ENCODE peak calls at places on chromosomes 1 and 21, in four cellular contexts. One of them, this sample, is unnamed.
A peak's percentile ranks its signal among the peaks of the same experiment; 100 is the strongest.

GRCh38 chr1:48556161-48556850 is 84.3 kb upstream of the SPATA6 start:
- DNase-seq in stomach: no peak
- DNase-seq in fibroblast of mammary gland: no peak
- DNase-seq in cardiac muscle cell: no peak
- DNase-seq in this sample: no peak

GRCh38 chr1:61253059-61253735 is 170.8 kb downstream of the NFIA start:
- DNase-seq in fibroblast of mammary gland: peak; percentile 80
- DNase-seq in cardiac muscle cell: peak; percentile 70
- DNase-seq in stomach: peak; percentile 76
- DNase-seq in this sample: peak; percentile 89

GRCh38 chr1:29682918-29683314 is 446.6 kb downstream of the PTPRU start:
- DNase-seq in fibroblast of mammary gland: no peak
- DNase-seq in stomach: peak; percentile 46
- DNase-seq in cardiac muscle cell: peak; percentile 50
- DNase-seq in this sample: no peak

GRCh38 chr1:29455781-29456180 is 219.5 kb downstream of the PTPRU start:
- DNase-seq in stomach: no peak
- DNase-seq in fibroblast of mammary gland: no peak
- DNase-seq in cardiac muscle cell: no peak
- DNase-seq in this sample: no peak

GRCh38 chr1:32246888-32247273 is at the start of gene FAM167B:
- DNase-seq in fibroblast of mammary gland: peak; percentile 82
- DNase-seq in stomach: no peak
- DNase-seq in cardiac muscle cell: no peak
- DNase-seq in this sample: peak; percentile 61

GRCh38 chr1:17569200-17570139 is 30.0 kb downstream of the ARHGEF10L start:
- DNase-seq in cardiac muscle cell: peak; percentile 19
- DNase-seq in stomach: peak; percentile 70
- DNase-seq in fibroblast of mammary gland: peak; percentile 91
- DNase-seq in this sample: peak; percentile 81

GRCh38 chr1:89524369-89525168 is at the start of gene LRRC8B:
- DNase-seq in cardiac muscle cell: peak; percentile 91
- DNase-seq in stomach: peak; percentile 92
- DNase-seq in fibroblast of mammary gland: peak; percentile 79
- DNase-seq in this sample: peak; percentile 95

GRCh38 chr21:41707231-41707988 is 59.4 kb downstream of the RIPK4 start:
- DNase-seq in cardiac muscle cell: no peak
- DNase-seq in stomach: no peak
- DNase-seq in fibroblast of mammary gland: no peak
- DNase-seq in this sample: peak; percentile 53

GRCh38 chr1:204742676-204743075 is 57.1 kb upstream of the LRRN2 start:
- DNase-seq in stomach: no peak
- DNase-seq in fibroblast of mammary gland: no peak
- DNase-seq in cardiac muscle cell: no peak
- DNase-seq in this sample: no peak

GRCh38 chr1:191530928-191531327 is 627.3 kb upstream of the RGS18 start:
- DNase-seq in fibroblast of mammary gland: no peak
- DNase-seq in stomach: no peak
- DNase-seq in cardiac muscle cell: no peak
- DNase-seq in this sample: no peak

GRCh38 chr1:201882665-201883132 is 6.0 kb upstream of the SHISA4 start:
- DNase-seq in stomach: no peak
- DNase-seq in cardiac muscle cell: no peak
- DNase-seq in fibroblast of mammary gland: peak; percentile 85
- DNase-seq in this sample: no peak

GRCh38 chr21:15943009-15943666 is 213.4 kb downstream of the USP25 start:
- DNase-seq in fibroblast of mammary gland: peak; percentile 64
- DNase-seq in stomach: no peak
- DNase-seq in cardiac muscle cell: no peak
- DNase-seq in this sample: no peak

GRCh38 chr1:158140871-158141270 is 39.8 kb upstream of the CD1D start:
- DNase-seq in cardiac muscle cell: peak; percentile 26
- DNase-seq in stomach: no peak
- DNase-seq in fibroblast of mammary gland: no peak
- DNase-seq in this sample: no peak

GRCh38 chr1:247209306-247209900 is 37.6 kb upstream of the ZNF124 start:
- DNase-seq in cardiac muscle cell: no peak
- DNase-seq in stomach: no peak
- DNase-seq in fibroblast of mammary gland: no peak
- DNase-seq in this sample: no peak

GRCh38 chr1:31208361-31208945 is 31.2 kb downstream of the NKAIN1 start:
- DNase-seq in cardiac muscle cell: no peak
- DNase-seq in fibroblast of mammary gland: no peak
- DNase-seq in stomach: no peak
- DNase-seq in this sample: no peak

GRCh38 chr1:226406401-226406881 is 1.5 kb downstream of the PARP1 start:
- DNase-seq in cardiac muscle cell: no peak
- DNase-seq in stomach: no peak
- DNase-seq in fibroblast of mammary gland: peak; percentile 29
- DNase-seq in this sample: no peak

GRCh38 chr1:152907686-152908601 is at the start of gene IVL:
- DNase-seq in cardiac muscle cell: no peak
- DNase-seq in fibroblast of mammary gland: no peak
- DNase-seq in stomach: no peak
- DNase-seq in this sample: no peak

GRCh38 chr1:85339671-85340399 is 63.4 kb upstream of the BCL10 start:
- DNase-seq in stomach: no peak
- DNase-seq in fibroblast of mammary gland: no peak
- DNase-seq in cardiac muscle cell: no peak
- DNase-seq in this sample: no peak

GRCh38 chr1:162276493-162276892 is 100.2 kb downstream of the SPATA46 start:
- DNase-seq in cardiac muscle cell: peak; percentile 38
- DNase-seq in fibroblast of mammary gland: peak; percentile 54
- DNase-seq in stomach: no peak
- DNase-seq in this sample: no peak

GRCh38 chr1:109268431-109269211 is 14.3 kb downstream of the PSRC1 start:
- DNase-seq in cardiac muscle cell: no peak
- DNase-seq in fibroblast of mammary gland: no peak
- DNase-seq in stomach: no peak
- DNase-seq in this sample: no peak

GRCh38 chr1:158999301-159000069 is 10.2 kb upstream of the IFI16 start:
- DNase-seq in cardiac muscle cell: peak; percentile 89
- DNase-seq in fibroblast of mammary gland: peak; percentile 96
- DNase-seq in stomach: no peak
- DNase-seq in this sample: peak; percentile 67

GRCh38 chr1:235277709-235278108 is 50.3 kb downstream of the ARID4B start:
- DNase-seq in fibroblast of mammary gland: no peak
- DNase-seq in stomach: no peak
- DNase-seq in cardiac muscle cell: no peak
- DNase-seq in this sample: no peak

GRCh38 chr1:43913051-43913501 is 20.5 kb upstream of the ARTN start:
- DNase-seq in cardiac muscle cell: no peak
- DNase-seq in fibroblast of mammary gland: no peak
- DNase-seq in stomach: no peak
- DNase-seq in this sample: peak; percentile 33

GRCh38 chr1:200896571-200897187 is 2.0 kb downstream of the INAVA start:
- DNase-seq in stomach: peak; percentile 78
- DNase-seq in cardiac muscle cell: no peak
- DNase-seq in fibroblast of mammary gland: peak; percentile 22
- DNase-seq in this sample: peak; percentile 95

GRCh38 chr1:44089371-44090070 is 29.1 kb upstream of the KLF17 start:
- DNase-seq in fibroblast of mammary gland: peak; percentile 22
- DNase-seq in cardiac muscle cell: peak; percentile 60
- DNase-seq in stomach: no peak
- DNase-seq in this sample: no peak

GRCh38 chr1:159869173-159869572 is 6.7 kb upstream of the VSIG8 start:
- DNase-seq in cardiac muscle cell: no peak
- DNase-seq in fibroblast of mammary gland: peak; percentile 86
- DNase-seq in stomach: no peak
- DNase-seq in this sample: no peak

GRCh38 chr1:14968251-14968812 is 185.2 kb upstream of the TMEM51 start:
- DNase-seq in cardiac muscle cell: no peak
- DNase-seq in fibroblast of mammary gland: peak; percentile 87
- DNase-seq in stomach: no peak
- DNase-seq in this sample: no peak

GRCh38 chr1:15098366-15099125 is 55.0 kb upstream of the TMEM51 start:
- DNase-seq in cardiac muscle cell: no peak
- DNase-seq in fibroblast of mammary gland: no peak
- DNase-seq in stomach: no peak
- DNase-seq in this sample: no peak

GRCh38 chr1:230073371-230074035 is 6.5 kb downstream of the GALNT2 start:
- DNase-seq in fibroblast of mammary gland: peak; percentile 78
- DNase-seq in stomach: no peak
- DNase-seq in cardiac muscle cell: no peak
- DNase-seq in this sample: no peak

GRCh38 chr1:86201321-86201720 is 44.7 kb upstream of the COL24A1 start:
- DNase-seq in fibroblast of mammary gland: no peak
- DNase-seq in cardiac muscle cell: no peak
- DNase-seq in stomach: no peak
- DNase-seq in this sample: no peak

GRCh38 chr1:44019398-44020044 is 11.7 kb downstream of the SLC6A9 start:
- DNase-seq in fibroblast of mammary gland: no peak
- DNase-seq in cardiac muscle cell: no peak
- DNase-seq in stomach: no peak
- DNase-seq in this sample: no peak

GRCh38 chr1:200206340-200206739 is 178.8 kb downstream of the NR5A2 start:
- DNase-seq in cardiac muscle cell: no peak
- DNase-seq in stomach: no peak
- DNase-seq in fibroblast of mammary gland: peak; percentile 81
- DNase-seq in this sample: no peak

GRCh38 chr1:35886606-35887431 is 3.8 kb downstream of the AGO1 start:
- DNase-seq in stomach: no peak
- DNase-seq in fibroblast of mammary gland: no peak
- DNase-seq in cardiac muscle cell: peak; percentile 38
- DNase-seq in this sample: no peak

GRCh38 chr1:27993241-27993640 is 33.5 kb downstream of the XKR8 start:
- DNase-seq in fibroblast of mammary gland: no peak
- DNase-seq in stomach: no peak
- DNase-seq in cardiac muscle cell: no peak
- DNase-seq in this sample: no peak

GRCh38 chr1:12075195-12076114 is 12.4 kb downstream of the TNFRSF8 start:
- DNase-seq in stomach: no peak
- DNase-seq in fibroblast of mammary gland: peak; percentile 88
- DNase-seq in cardiac muscle cell: peak; percentile 20
- DNase-seq in this sample: no peak

GRCh38 chr1:232016636-232017035 is 390.0 kb downstream of the DISC1 start:
- DNase-seq in fibroblast of mammary gland: no peak
- DNase-seq in cardiac muscle cell: no peak
- DNase-seq in stomach: no peak
- DNase-seq in this sample: no peak

GRCh38 chr21:32727478-32727727 is 410 bp downstream of the SYNJ1 start:
- DNase-seq in stomach: peak; percentile 30
- DNase-seq in cardiac muscle cell: no peak
- DNase-seq in fibroblast of mammary gland: no peak
- DNase-seq in this sample: no peak

GRCh38 chr21:32726742-32727477 is 903 bp downstream of the SYNJ1 start:
- DNase-seq in fibroblast of mammary gland: peak; percentile 28
- DNase-seq in cardiac muscle cell: peak; percentile 49
- DNase-seq in stomach: no peak
- DNase-seq in this sample: peak; percentile 53

GRCh38 chr21:32732544-32732943 is 4.7 kb upstream of the SYNJ1 start:
- DNase-seq in cardiac muscle cell: no peak
- DNase-seq in fibroblast of mammary gland: no peak
- DNase-seq in stomach: no peak
- DNase-seq in this sample: no peak

GRCh38 chr21:32728455-32729237 is 833 bp upstream of the SYNJ1 start:
- DNase-seq in fibroblast of mammary gland: no peak
- DNase-seq in cardiac muscle cell: no peak
- DNase-seq in stomach: no peak
- DNase-seq in this sample: no peak

DNA sequence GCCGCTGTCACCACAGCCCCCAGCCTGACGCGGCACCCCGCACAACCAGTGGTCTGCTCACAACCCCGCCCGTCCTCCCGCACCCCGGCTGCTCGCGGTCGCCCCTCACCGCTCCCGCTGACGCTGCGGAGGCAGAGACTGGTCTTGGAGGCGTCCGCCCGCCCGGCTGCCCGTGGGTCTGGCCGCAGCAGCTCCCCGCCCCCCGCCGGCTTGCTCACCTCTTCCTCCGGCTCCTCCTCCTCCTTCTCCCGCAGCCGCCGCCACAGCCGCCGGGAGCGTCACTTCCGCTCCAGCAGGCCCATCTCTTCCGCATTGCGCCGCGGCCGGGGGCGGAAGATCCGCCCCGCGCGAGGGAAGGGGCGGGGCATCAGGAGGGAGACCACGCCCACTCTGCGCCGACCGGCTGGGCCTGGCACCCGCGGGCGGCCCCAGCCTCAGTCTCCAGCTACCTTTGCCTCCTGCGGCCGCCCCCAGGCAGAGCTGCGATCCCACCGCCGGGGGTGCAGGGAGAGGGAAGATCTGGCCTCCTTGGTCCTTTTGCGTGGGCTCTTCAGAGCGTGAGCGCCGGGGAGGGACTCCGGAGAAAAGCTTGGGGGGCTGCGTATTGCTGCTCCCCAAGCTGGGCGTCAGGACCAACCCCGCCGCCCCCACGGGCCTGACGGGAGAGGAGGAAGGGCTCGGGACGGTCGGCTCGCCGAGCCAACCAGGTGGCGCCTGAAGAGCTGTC is at the start of gene SYNJ1:
- DNase-seq in fibroblast of mammary gland: peak; percentile 87
- DNase-seq in cardiac muscle cell: peak; percentile 97
- DNase-seq in stomach: peak; percentile 96
- DNase-seq in this sample: peak; percentile 95
- TF ChIP-seq CTCF in fibroblast of mammary gland: no peak
- TF ChIP-seq CTCF in cardiac muscle cell: no peak
- TF ChIP-seq CTCF in stomach: no peak
- TF ChIP-seq CTCF in this sample: no peak

DNA sequence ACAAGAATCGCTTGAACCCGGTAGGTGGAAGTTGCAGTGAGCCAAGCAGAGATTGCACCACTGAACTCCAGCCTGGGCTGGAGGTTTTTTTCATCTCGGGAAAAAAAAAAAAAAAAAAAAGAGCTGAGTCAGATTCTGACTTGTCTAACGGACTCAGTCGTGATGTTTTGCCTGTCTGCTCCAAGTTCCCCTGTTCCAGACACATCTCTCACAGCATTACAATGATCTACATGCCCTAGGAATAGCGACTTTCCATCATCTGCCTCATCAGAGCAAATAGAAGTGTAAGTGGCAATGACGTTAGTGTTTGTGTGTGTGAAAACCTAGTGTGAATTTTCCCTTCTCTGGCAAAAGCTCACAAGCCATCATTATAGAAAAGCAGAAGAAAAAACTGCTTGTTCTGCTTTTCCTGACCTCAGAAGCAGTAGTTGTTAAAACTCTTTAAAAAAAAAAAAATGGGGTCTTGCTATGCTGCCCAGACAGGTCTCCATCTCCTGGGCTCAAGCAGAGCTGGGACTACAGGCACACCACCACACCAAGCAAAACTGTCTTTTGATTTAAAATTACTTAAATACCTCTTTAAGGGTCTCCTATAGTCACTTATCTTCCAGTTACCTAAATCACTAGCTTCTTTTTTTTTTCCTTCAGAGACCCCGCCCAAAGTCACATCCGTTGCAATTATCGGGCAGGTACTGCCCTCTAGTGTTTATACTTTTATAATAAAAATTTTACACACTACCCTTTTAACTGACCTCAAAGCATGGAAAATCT is 37.3 kb downstream of the PLEKHO1 start:
- DNase-seq in stomach: no peak
- DNase-seq in fibroblast of mammary gland: peak; percentile 86
- DNase-seq in cardiac muscle cell: peak; percentile 36
- DNase-seq in this sample: no peak
- TF ChIP-seq CTCF in stomach: peak; percentile 35
- TF ChIP-seq CTCF in fibroblast of mammary gland: peak; percentile 42
- TF ChIP-seq CTCF in cardiac muscle cell: peak; percentile 36
- TF ChIP-seq CTCF in this sample: peak; percentile 30

GRCh38 chr1:245888809-245889208 is 618.3 kb downstream of the SMYD3 start:
- DNase-seq in cardiac muscle cell: peak; percentile 38
- DNase-seq in fibroblast of mammary gland: peak; percentile 60
- DNase-seq in stomach: no peak
- DNase-seq in this sample: no peak
- TF ChIP-seq CTCF in cardiac muscle cell: peak; percentile 57
- TF ChIP-seq CTCF in fibroblast of mammary gland: peak; percentile 48
- TF ChIP-seq CTCF in stomach: peak; percentile 38
- TF ChIP-seq CTCF in this sample: peak; percentile 24

GRCh38 chr1:97186381-97186780 is 464.8 kb downstream of the PTBP2 start:
- DNase-seq in stomach: no peak
- DNase-seq in fibroblast of mammary gland: peak; percentile 22
- DNase-seq in cardiac muscle cell: no peak
- DNase-seq in this sample: no peak
- TF ChIP-seq CTCF in stomach: no peak
- TF ChIP-seq CTCF in fibroblast of mammary gland: peak; percentile 31
- TF ChIP-seq CTCF in cardiac muscle cell: peak; percentile 14
- TF ChIP-seq CTCF in this sample: no peak